ENCODE peak calls at places on chromosome 14, in seven cellular contexts. I is left colon; M is stimulated activated CD4-positive, alpha-beta T cell treated with anti-CD3 and anti-CD28 coated beads, Interleukin-15, amount 100 ng/mL, for 24 hours; T is non-pigmented ciliary epithelial cell; W is activated CD8-positive, alpha-beta memory T cell treated with anti-CD3 and anti-CD28 coated beads for 24 hours; Y is neural crest cell; P is EH. E is an unnamed sample.
A peak's percentile ranks its signal among the peaks of the same experiment; 100 is the strongest.

GRCh38 chr14:54502602-54503001 is 7.1 kb upstream of the CGRRF1 start:
- DNase-seq in I (no peak), P (peak; percentile 16), M (no peak), W (no peak), T (no peak), Y (no peak), E (no peak)

GRCh38 chr14:50083467-50084337 is 32.7 kb downstream of the VCPKMT start:
- DNase-seq in T (no peak), W (peak; percentile 89), P (no peak), M (peak; percentile 73), I (no peak), Y (no peak), E (no peak)

GRCh38 chr14:70567791-70568190 is 32.7 kb downstream of the MED6 start:
- DNase-seq in I (no peak), P (peak; percentile 43), Y (peak; percentile 3), W (no peak), M (peak; percentile 18), T (no peak), E (peak; percentile 8)

GRCh38 chr14:93975791-93976476 is 436 bp downstream of the ASB2 start:
- DNase-seq in Y (no peak), P (no peak), M (peak; percentile 60), W (no peak), I (no peak), T (no peak), E (no peak)

GRCh38 chr14:101176535-101177205 is 273.1 kb upstream of the RTL1 start:
- DNase-seq in T (no peak), W (no peak), Y (no peak), P (no peak), I (no peak), M (no peak), E (no peak)

GRCh38 chr14:49598182-49598478 is 610 bp upstream of the LRR1 start:
- DNase-seq in M (peak; percentile 44), P (no peak), I (no peak), Y (no peak), W (no peak), T (no peak), E (no peak)

GRCh38 chr14:100309028-100309718 is 2.9 kb upstream of the SLC25A29 start:
- DNase-seq in T (no peak), I (no peak), P (no peak), Y (no peak), M (no peak), W (no peak), E (no peak)

GRCh38 chr14:89386214-89386886 is 30.7 kb downstream of the FOXN3 start:
- DNase-seq in T (no peak), Y (no peak), M (no peak), P (peak; percentile 40), I (no peak), W (no peak), E (no peak)

GRCh38 chr14:103310576-103311095 is 23.4 kb upstream of the EIF5 start:
- DNase-seq in T (no peak), W (no peak), M (no peak), I (no peak), P (no peak), Y (no peak), E (no peak)

GRCh38 chr14:26394114-26394855 is 203.5 kb downstream of the NOVA1 start:
- DNase-seq in I (no peak), Y (no peak), T (no peak), M (no peak), P (no peak), W (no peak), E (no peak)

GRCh38 chr14:105774001-105774400 is 247.6 kb downstream of the TMEM121 start:
- DNase-seq in P (no peak), T (no peak), M (no peak), I (no peak), W (no peak), Y (no peak), E (no peak)

GRCh38 chr14:100727565-100728240 is 1.0 kb downstream of the DLK1 start:
- DNase-seq in P (no peak), M (no peak), I (no peak), W (no peak), T (no peak), Y (no peak), E (no peak)

GRCh38 chr14:102953100-102953499 is 30.6 kb downstream of the AMN start:
- DNase-seq in M (no peak), W (no peak), T (no peak), P (no peak), Y (no peak), I (no peak), E (no peak)

GRCh38 chr14:96538097-96538496 is 35.9 kb downstream of the PAPOLA start:
- DNase-seq in T (no peak), M (no peak), W (no peak), I (no peak), P (no peak), Y (no peak), E (no peak)

GRCh38 chr14:99690636-99691035 is 6.5 kb downstream of the CYP46A1 start:
- DNase-seq in Y (no peak), M (no peak), T (no peak), P (no peak), W (peak; percentile 21), I (no peak), E (no peak)

GRCh38 chr14:32559048-32559447 is 229.9 kb downstream of the AKAP6 start:
- DNase-seq in M (no peak), T (no peak), P (peak; percentile 68), I (no peak), W (no peak), Y (no peak), E (no peak)

GRCh38 chr14:96584199-96584906 is 82.2 kb downstream of the PAPOLA start:
- DNase-seq in M (peak; percentile 45), P (peak; percentile 19), I (no peak), W (peak; percentile 59), Y (peak; percentile 66), T (no peak), E (no peak)

GRCh38 chr14:56342419-56342901 is 224.2 kb downstream of the PELI2 start:
- DNase-seq in P (peak; percentile 87), W (no peak), Y (no peak), M (no peak), I (no peak), T (peak; percentile 42), E (peak; percentile 40)

GRCh38 chr14:91416744-91417133 is 881 bp downstream of the CCDC88C start:
- DNase-seq in I (no peak), M (peak; percentile 50), T (no peak), W (peak; percentile 75), P (no peak), Y (no peak), E (no peak)

GRCh38 chr14:102479777-102480176 is 29.8 kb downstream of the ANKRD9 start:
- DNase-seq in Y (no peak), T (no peak), I (peak; percentile 78), W (no peak), M (no peak), P (no peak), E (no peak)

GRCh38 chr14:76091036-76091435 is 60.7 kb upstream of the GPATCH2L start:
- DNase-seq in W (no peak), Y (no peak), T (no peak), M (no peak), I (no peak), P (peak; percentile 47), E (peak; percentile 30)

E was measured in GM04504.